ENCODE peak calls at places on chromosomes 2 and 18, in six cellular contexts. R is H1, X is GM12892, P is SK-N-SH, N is K562, S is HepG2. Z is an unnamed sample.

GRCh38 chr2:25825238-25825637 is 53.0 kb downstream of the ASXL2 start:
- DNase-seq in S (no peak), R (no peak), X (no peak), P (no peak), N (no peak), Z (no peak)

GRCh38 chr2:104853926-104854506 is at the start of gene POU3F3:
- DNase-seq in R (peak), N (no peak), X (no peak), P (peak), S (no peak), Z (no peak)

GRCh38 chr2:59874971-59875755 is 678.3 kb downstream of the BCL11A start:
- DNase-seq in S (no peak), R (no peak), N (no peak), X (no peak), P (no peak), Z (no peak)

GRCh38 chr2:145484443-145485086 is 964.6 kb upstream of the ZEB2 start:
- DNase-seq in N (peak), S (no peak), R (no peak), P (no peak), X (no peak), Z (no peak)

GRCh38 chr2:19480664-19481063 is 122.2 kb upstream of the OSR1 start:
- DNase-seq in X (no peak), S (no peak), N (no peak), R (no peak), P (no peak), Z (no peak)

GRCh38 chr2:231554748-231555545 is 24.7 kb upstream of the NMUR1 start:
- DNase-seq in S (no peak), N (no peak), R (no peak), X (no peak), P (no peak), Z (no peak)

GRCh38 chr2:176856645-176857044 is 355.9 kb upstream of the HNRNPA3 start:
- DNase-seq in R (no peak), N (no peak), P (no peak), S (no peak), X (no peak), Z (no peak)

GRCh38 chr18:25453556-25454269 is 101.7 kb upstream of the ZNF521 start:
- DNase-seq in P (no peak), N (no peak), S (no peak), X (no peak), R (no peak), Z (no peak)

GRCh38 chr2:95025406-95026319 is at the start of gene MAL:
- DNase-seq in P (peak), X (no peak), N (peak), S (no peak), R (no peak), Z (no peak)

GRCh38 chr2:242063364-242064249 is 194.1 kb downstream of the RTP5 start:
- DNase-seq in X (no peak), R (no peak), N (no peak), P (no peak), S (no peak), Z (no peak)

GRCh38 chr2:139160838-139161237 is 380.6 kb upstream of the NXPH2 start:
- DNase-seq in R (no peak), N (no peak), X (no peak), S (no peak), P (no peak), Z (no peak)

GRCh38 chr2:182366625-182367024 is 60.2 kb downstream of the PDE1A start:
- DNase-seq in S (no peak), R (no peak), P (no peak), N (no peak), X (no peak), Z (no peak)

GRCh38 chr2:204197601-204198000 is 261.0 kb downstream of the ICOS start:
- DNase-seq in S (no peak), N (no peak), P (no peak), R (no peak), X (no peak), Z (no peak)

GRCh38 chr2:50952596-50952995 is 79.3 kb downstream of the NRXN1 start:
- DNase-seq in P (no peak), R (no peak), S (no peak), X (no peak), N (no peak), Z (no peak)

DNA sequence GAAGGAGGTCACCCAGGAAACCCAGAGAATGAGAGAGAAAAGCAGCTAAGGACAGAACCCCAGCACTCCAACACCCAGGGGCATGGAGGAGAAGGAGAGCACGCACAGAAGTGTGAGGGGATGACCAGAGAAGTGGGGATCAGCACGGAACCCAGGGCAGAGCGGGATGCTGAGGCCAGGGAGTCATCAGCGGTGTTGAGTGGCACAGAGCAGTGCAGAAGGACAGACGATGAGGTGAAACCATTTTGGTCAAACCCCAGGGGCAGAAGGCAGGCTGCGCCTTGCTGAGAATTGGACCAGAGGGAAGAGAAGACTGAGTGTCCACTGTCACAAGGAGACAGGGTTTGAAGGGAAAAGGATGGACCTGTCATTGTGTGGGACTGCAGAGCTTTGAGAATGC is 23.4 kb upstream of the ASB18 start:
- DNase-seq in P (no peak), R (no peak), X (no peak), N (no peak), S (no peak), Z (no peak)
- TF ChIP-seq TAF1 in P (no peak), R (no peak), X (no peak), N (no peak), S (no peak), Z (no peak)

GRCh38 chr18:13220326-13220991 is 1.9 kb downstream of the LDLRAD4 start:
- DNase-seq in P (no peak), R (no peak), X (no peak), N (no peak), S (no peak), Z (no peak)

GRCh38 chr18:13219576-13219975 is 1.0 kb downstream of the LDLRAD4 start:
- DNase-seq in S (no peak), P (no peak), X (no peak), R (no peak), N (no peak), Z (no peak)

GRCh38 chr18:13223341-13224148 is 5.0 kb downstream of the LDLRAD4 start:
- DNase-seq in N (no peak), P (peak), X (no peak), R (no peak), S (no peak), Z (no peak)

GRCh38 chr18:13222371-13223281 is 4.1 kb downstream of the LDLRAD4 start:
- DNase-seq in S (peak), R (no peak), P (peak), N (no peak), X (no peak), Z (no peak)

DNA sequence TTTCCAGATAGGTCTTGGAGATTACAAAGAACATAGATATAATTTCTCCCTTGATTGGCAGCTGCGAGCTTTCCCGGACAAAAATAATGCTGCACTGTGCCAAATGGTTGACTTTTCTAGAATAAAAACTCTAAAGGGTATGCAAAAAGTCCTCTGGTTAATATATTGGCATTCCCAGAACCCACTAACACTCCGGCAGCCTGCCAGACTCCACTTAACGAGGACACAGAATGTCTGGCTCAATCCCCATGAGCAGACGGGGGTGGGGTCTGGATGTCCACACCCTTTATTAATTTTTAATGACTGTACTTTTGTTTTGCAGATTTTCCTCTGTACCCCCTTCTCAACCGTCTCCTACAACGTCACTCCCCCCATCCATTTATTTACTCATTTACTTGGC is 3.3 kb downstream of the LDLRAD4 start:
- DNase-seq in R (no peak), X (no peak), S (no peak), N (no peak), P (peak), Z (no peak)
- TF ChIP-seq TAF1 in R (no peak), X (no peak), S (no peak), N (no peak), P (no peak), Z (no peak)

GRCh38 chr18:13537022-13537780 is 189.2 kb downstream of the FAM210A start:
- DNase-seq in S (no peak), R (no peak), X (no peak), N (no peak), P (no peak), Z (no peak)

GRCh38 chr18:13539843-13540535 is 186.4 kb downstream of the FAM210A start:
- DNase-seq in N (no peak), R (no peak), P (no peak), X (no peak), S (no peak), Z (no peak)

GRCh38 chr18:13539050-13539449 is 187.3 kb downstream of the FAM210A start:
- DNase-seq in X (no peak), P (no peak), N (no peak), R (no peak), S (no peak), Z (no peak)

GRCh38 chr18:13538630-13539029 is 187.7 kb downstream of the FAM210A start:
- DNase-seq in N (no peak), S (no peak), X (no peak), P (no peak), R (no peak), Z (no peak)

DNA sequence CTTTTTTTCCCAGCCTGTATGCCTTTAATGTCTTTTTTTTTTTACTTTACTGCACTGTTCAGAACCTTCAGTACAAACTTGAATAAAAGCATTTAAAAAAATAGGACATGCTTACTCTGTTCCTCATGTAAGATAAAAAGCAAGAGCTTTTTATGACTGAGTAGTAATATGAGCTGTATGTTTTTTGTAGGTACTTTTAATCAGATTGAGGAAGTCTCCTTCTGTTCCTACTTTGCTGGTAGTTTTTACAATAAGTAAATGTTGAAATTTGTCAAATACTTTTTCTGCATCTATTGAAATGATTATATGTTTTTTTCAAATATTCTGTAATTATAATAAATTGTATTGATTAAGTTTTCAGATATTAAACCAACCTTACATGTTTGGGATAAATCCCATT is 189.8 kb downstream of the FAM210A start:
- DNase-seq in R (no peak), N (no peak), P (no peak), S (no peak), X (no peak), Z (no peak)
- TF ChIP-seq TAF1 in R (no peak), N (no peak), P (no peak), S (no peak), X (no peak), Z (no peak)

GRCh38 chr18:48472610-48473009 is 63.4 kb upstream of the ZBTB7C start:
- DNase-seq in X (no peak), S (no peak), R (no peak), P (no peak), N (no peak), Z (no peak)
- TF ChIP-seq TAF1 in X (no peak), S (no peak), R (no peak), P (no peak), N (no peak), Z (no peak)

DNA sequence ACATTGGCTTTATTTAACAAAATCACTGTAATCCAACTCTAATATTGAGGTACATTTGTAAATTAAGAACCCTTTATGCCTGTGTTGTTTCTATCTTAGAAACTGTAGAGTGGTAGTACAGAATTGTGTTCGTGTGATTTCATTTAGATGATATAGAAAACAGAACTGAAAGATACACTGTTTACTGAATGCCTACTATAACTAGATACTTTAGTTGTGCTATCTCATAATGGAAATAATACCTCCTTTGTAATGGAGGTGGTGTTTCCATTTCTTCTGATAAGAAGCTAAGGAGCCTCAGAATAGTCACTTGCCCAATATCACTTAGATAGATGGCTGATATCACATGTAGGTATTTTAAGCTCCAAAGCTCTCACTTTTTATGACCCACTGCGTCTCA is 62.5 kb upstream of the UBXN4 start:
- DNase-seq in N (no peak), P (no peak), X (no peak), R (no peak), S (no peak), Z (no peak)
- TF ChIP-seq TAF1 in N (no peak), P (no peak), X (no peak), R (no peak), S (no peak), Z (no peak)

GRCh38 chr2:159209341-159210306 is 76.9 kb downstream of the WDSUB1 start:
- DNase-seq in R (no peak), X (no peak), P (no peak), S (no peak), N (no peak), Z (no peak)
- TF ChIP-seq TAF1 in R (no peak), X (no peak), P (no peak), S (no peak), N (no peak), Z (no peak)

GRCh38 chr2:171210864-171211431 is 50.3 kb upstream of the TLK1 start:
- DNase-seq in S (no peak), P (no peak), N (no peak), R (no peak), X (peak), Z (peak)
- TF ChIP-seq TAF1 in S (no peak), P (no peak), N (no peak), R (no peak), X (no peak), Z (no peak)

GRCh38 chr2:68544811-68545210 is 77.4 kb downstream of the APLF start:
- DNase-seq in N (no peak), X (no peak), S (no peak), R (no peak), P (no peak), Z (no peak)
- TF ChIP-seq TAF1 in N (no peak), X (no peak), S (no peak), R (no peak), P (no peak), Z (no peak)

GRCh38 chr2:238170386-238171071 is 11.8 kb downstream of the ERFE start:
- DNase-seq in N (no peak), P (peak), X (no peak), R (no peak), S (no peak), Z (no peak)

GRCh38 chr2:238171575-238172187 is 12.9 kb downstream of the ERFE start:
- DNase-seq in P (no peak), X (no peak), S (no peak), N (no peak), R (no peak), Z (no peak)

GRCh38 chr2:238169021-238169707 is 10.4 kb downstream of the ERFE start:
- DNase-seq in P (peak), N (peak), X (no peak), S (no peak), R (no peak), Z (no peak)

GRCh38 chr2:238168196-238168815 is 9.5 kb downstream of the ERFE start:
- DNase-seq in N (peak), S (no peak), X (no peak), R (no peak), P (peak), Z (no peak)

GRCh38 chr2:238169708-238170251 is 11.0 kb downstream of the ERFE start:
- DNase-seq in P (peak), R (no peak), S (no peak), X (no peak), N (no peak), Z (no peak)
- TF ChIP-seq TAF1 in P (no peak), R (no peak), S (no peak), X (no peak), N (no peak), Z (no peak)